ENCODE peak calls at places on chromosomes 16 and 17, in nine cellular contexts. T, R, J, G, W, A, M, C and N are unnamed samples.
A peak's percentile ranks its signal among the peaks of the same experiment; 100 is the strongest.

GRCh38 chr16:11016524-11016988 is 72.2 kb downstream of the CLEC16A start:
- DNase-seq in C (no peak), T (no peak), R (no peak), A (no peak), M (peak; percentile 44), G (no peak), W (peak; percentile 86), J (peak; percentile 44), N (no peak)

GRCh38 chr17:41959336-41960095 is 7.1 kb upstream of the CNP start:
- DNase-seq in T (peak; percentile 39), R (no peak), A (no peak), C (no peak), J (peak; percentile 49), M (peak; percentile 64), G (no peak), W (peak; percentile 51), N (peak; percentile 89)

GRCh38 chr16:24900230-24900629 is 54.5 kb downstream of the SLC5A11 start:
- DNase-seq in A (no peak), T (no peak), G (no peak), J (no peak), W (no peak), C (no peak), M (no peak), R (peak; percentile 4), N (peak; percentile 31)

GRCh38 chr17:5813357-5813756 is 229.0 kb upstream of the NLRP1 start:
- DNase-seq in R (no peak), G (no peak), C (no peak), T (no peak), A (no peak), M (no peak), J (no peak), W (no peak), N (no peak)

GRCh38 chr17:47855737-47856136 is 4.8 kb upstream of the SP6 start:
- DNase-seq in M (no peak), G (no peak), R (no peak), W (no peak), T (no peak), C (no peak), J (no peak), A (peak; percentile 40), N (peak; percentile 62)

GRCh38 chr16:20874088-20874581 is 26.0 kb downstream of the DCUN1D3 start:
- DNase-seq in G (no peak), J (no peak), T (no peak), A (no peak), W (no peak), M (no peak), C (no peak), R (no peak), N (no peak)

GRCh38 chr16:87185313-87185712 is 131.9 kb downstream of the C16orf95 start:
- DNase-seq in J (no peak), T (no peak), W (no peak), G (no peak), M (no peak), A (no peak), R (no peak), C (no peak), N (no peak)

GRCh38 chr17:77363821-77364361 is 223.1 kb downstream of the SEC14L1 start:
- DNase-seq in J (no peak), G (no peak), W (no peak), R (peak; percentile 74), A (no peak), C (peak; percentile 36), M (no peak), T (no peak), N (peak; percentile 61)

GRCh38 chr17:79258843-79259242 is 184.2 kb downstream of the ENGASE start:
- DNase-seq in T (no peak), C (no peak), W (no peak), G (no peak), A (no peak), M (no peak), J (no peak), R (no peak), N (no peak)

GRCh38 chr16:89422527-89422904 is 67.8 kb downstream of the ANKRD11 start:
- DNase-seq in C (peak; percentile 59), M (no peak), J (no peak), G (no peak), T (no peak), R (no peak), W (no peak), A (no peak), N (peak; percentile 95)

GRCh38 chr17:78315355-78316114 is 44.3 kb downstream of the SOCS3 start:
- DNase-seq in J (peak; percentile 93), C (peak; percentile 56), W (peak; percentile 82), A (peak; percentile 62), G (no peak), T (no peak), R (peak; percentile 93), M (peak; percentile 93), N (peak; percentile 100)

GRCh38 chr17:36993227-36993626 is 44.5 kb downstream of the AATF start:
- DNase-seq in A (no peak), M (no peak), J (no peak), T (no peak), W (no peak), R (no peak), C (no peak), G (no peak), N (no peak)

GRCh38 chr17:12842936-12843335 is 53.6 kb downstream of the ARHGAP44 start:
- DNase-seq in C (no peak), W (no peak), M (no peak), A (no peak), T (no peak), G (no peak), R (no peak), J (no peak), N (peak; percentile 73)